ENCODE peak calls at places on chromosomes 11 and 22, in five cellular contexts. One of them, this sample, is unnamed.

GRCh38 chr22:44272330-44272729 is 40.4 kb downstream of the SHISAL1 start:
- DNase-seq in C1 segment of cervical spinal cord: peak
- DNase-seq in transverse colon: no peak
- DNase-seq in kidney glomerular epithelial cell: no peak
- DNase-seq in GM04503: no peak
- DNase-seq in this sample: no peak

GRCh38 chr11:124586247-124586860 is 16.6 kb downstream of the OR8A1 start:
- DNase-seq in GM04503: peak
- DNase-seq in kidney glomerular epithelial cell: peak
- DNase-seq in transverse colon: peak
- DNase-seq in C1 segment of cervical spinal cord: no peak
- DNase-seq in this sample: peak

GRCh38 chr22:39214383-39215069 is 30.3 kb downstream of the PDGFB start:
- DNase-seq in GM04503: no peak
- DNase-seq in C1 segment of cervical spinal cord: no peak
- DNase-seq in transverse colon: no peak
- DNase-seq in kidney glomerular epithelial cell: peak
- DNase-seq in this sample: no peak

GRCh38 chr22:17777005-17777716 is 2.9 kb upstream of the BID start:
- DNase-seq in C1 segment of cervical spinal cord: no peak
- DNase-seq in transverse colon: peak
- DNase-seq in GM04503: no peak
- DNase-seq in kidney glomerular epithelial cell: no peak
- DNase-seq in this sample: no peak

GRCh38 chr11:13168281-13168680 is 109.3 kb upstream of the BMAL1 start:
- DNase-seq in GM04503: no peak
- DNase-seq in C1 segment of cervical spinal cord: no peak
- DNase-seq in transverse colon: no peak
- DNase-seq in kidney glomerular epithelial cell: no peak
- DNase-seq in this sample: no peak

GRCh38 chr11:124865902-124866851 is 945 bp downstream of the ROBO3 start:
- DNase-seq in kidney glomerular epithelial cell: no peak
- DNase-seq in C1 segment of cervical spinal cord: no peak
- DNase-seq in GM04503: no peak
- DNase-seq in transverse colon: peak
- DNase-seq in this sample: peak

GRCh38 chr11:131404010-131404409 is 33.6 kb downstream of the NTM start:
- DNase-seq in C1 segment of cervical spinal cord: no peak
- DNase-seq in GM04503: no peak
- DNase-seq in kidney glomerular epithelial cell: no peak
- DNase-seq in transverse colon: no peak
- DNase-seq in this sample: no peak

GRCh38 chr11:130677486-130678153 is 229.2 kb downstream of the ADAMTS15 start:
- DNase-seq in transverse colon: no peak
- DNase-seq in C1 segment of cervical spinal cord: no peak
- DNase-seq in GM04503: peak
- DNase-seq in kidney glomerular epithelial cell: peak
- DNase-seq in this sample: no peak

GRCh38 chr11:119169272-119169719 is 771 bp downstream of the NLRX1 start:
- DNase-seq in kidney glomerular epithelial cell: peak
- DNase-seq in C1 segment of cervical spinal cord: no peak
- DNase-seq in GM04503: peak
- DNase-seq in transverse colon: no peak
- DNase-seq in this sample: peak

This sample was measured in endothelial cell.